ENCODE peak calls at places on chromosomes 12 and 14, in six cellular contexts. One of them, this sample, is unnamed. For H3K4me1 and H3K36me3, the result is how much of the 10 kb centered on the place peaks cover.

GRCh38 chr12:12943589-12944260 is 8.2 kb downstream of the GPRC5D start:
- DNase-seq in HCT116: no peak
- DNase-seq in CD4-positive, CD25-positive, alpha-beta regulatory T cell: no peak
- DNase-seq in aorta: no peak
- DNase-seq in esophagus squamous epithelium: no peak
- DNase-seq in tibial artery: no peak
- DNase-seq in this sample: no peak

GRCh38 chr12:56709759-56710376 is 15.2 kb downstream of the NACA start:
- DNase-seq in HCT116: no peak
- DNase-seq in CD4-positive, CD25-positive, alpha-beta regulatory T cell: no peak
- DNase-seq in aorta: peak
- DNase-seq in esophagus squamous epithelium: no peak
- DNase-seq in tibial artery: peak
- DNase-seq in this sample: no peak

GRCh38 chr12:124745891-124746570 is 117.6 kb downstream of the SCARB1 start:
- DNase-seq in HCT116: peak
- DNase-seq in CD4-positive, CD25-positive, alpha-beta regulatory T cell: no peak
- DNase-seq in aorta: peak
- DNase-seq in esophagus squamous epithelium: no peak
- DNase-seq in tibial artery: peak
- DNase-seq in this sample: peak

GRCh38 chr14:68563256-68564131 is 229.4 kb downstream of the ZFP36L1 start:
- DNase-seq in HCT116: no peak
- DNase-seq in CD4-positive, CD25-positive, alpha-beta regulatory T cell: no peak
- DNase-seq in aorta: no peak
- DNase-seq in esophagus squamous epithelium: no peak
- DNase-seq in tibial artery: peak
- DNase-seq in this sample: no peak

GRCh38 chr14:69079188-69079742 is 73.7 kb downstream of the DCAF5 start:
- DNase-seq in HCT116: no peak
- DNase-seq in CD4-positive, CD25-positive, alpha-beta regulatory T cell: no peak
- DNase-seq in aorta: no peak
- DNase-seq in esophagus squamous epithelium: no peak
- DNase-seq in tibial artery: no peak
- DNase-seq in this sample: no peak

GRCh38 chr14:33611405-33612183 is 339.3 kb downstream of the EGLN3 start:
- DNase-seq in HCT116: no peak
- DNase-seq in CD4-positive, CD25-positive, alpha-beta regulatory T cell: no peak
- DNase-seq in aorta: no peak
- DNase-seq in esophagus squamous epithelium: no peak
- DNase-seq in tibial artery: no peak
- DNase-seq in this sample: no peak

GRCh38 chr12:49887536-49888401 is 15.9 kb downstream of the FAIM2 start:
- DNase-seq in HCT116: no peak
- DNase-seq in CD4-positive, CD25-positive, alpha-beta regulatory T cell: no peak
- DNase-seq in aorta: no peak
- DNase-seq in esophagus squamous epithelium: no peak
- DNase-seq in tibial artery: no peak
- DNase-seq in this sample: no peak

GRCh38 chr12:123004287-123004686 is 23.8 kb downstream of the ARL6IP4 start:
- DNase-seq in HCT116: no peak
- DNase-seq in CD4-positive, CD25-positive, alpha-beta regulatory T cell: no peak
- DNase-seq in aorta: no peak
- DNase-seq in esophagus squamous epithelium: no peak
- DNase-seq in tibial artery: no peak
- DNase-seq in this sample: no peak

GRCh38 chr12:52058631-52059324 is 7.5 kb downstream of the NR4A1 start:
- DNase-seq in HCT116: no peak
- DNase-seq in CD4-positive, CD25-positive, alpha-beta regulatory T cell: no peak
- DNase-seq in aorta: peak
- DNase-seq in esophagus squamous epithelium: no peak
- DNase-seq in tibial artery: no peak
- DNase-seq in this sample: no peak

GRCh38 chr12:74339211-74339610 is 198.4 kb upstream of the ATXN7L3B start:
- DNase-seq in HCT116: no peak
- DNase-seq in CD4-positive, CD25-positive, alpha-beta regulatory T cell: no peak
- DNase-seq in aorta: no peak
- DNase-seq in esophagus squamous epithelium: no peak
- DNase-seq in tibial artery: no peak
- DNase-seq in this sample: no peak

GRCh38 chr14:81033841-81034240 is 78.4 kb downstream of the TSHR start:
- DNase-seq in HCT116: no peak
- DNase-seq in CD4-positive, CD25-positive, alpha-beta regulatory T cell: no peak
- DNase-seq in aorta: no peak
- DNase-seq in esophagus squamous epithelium: no peak
- DNase-seq in tibial artery: no peak
- DNase-seq in this sample: no peak

GRCh38 chr12:13028825-13029570 is 15.2 kb upstream of the FAM234B start:
- DNase-seq in HCT116: no peak
- DNase-seq in CD4-positive, CD25-positive, alpha-beta regulatory T cell: no peak
- DNase-seq in aorta: no peak
- DNase-seq in esophagus squamous epithelium: no peak
- DNase-seq in tibial artery: no peak
- DNase-seq in this sample: no peak

GRCh38 chr12:12202105-12202504 is 64.7 kb downstream of the LRP6 start:
- DNase-seq in HCT116: no peak
- DNase-seq in CD4-positive, CD25-positive, alpha-beta regulatory T cell: no peak
- DNase-seq in aorta: no peak
- DNase-seq in esophagus squamous epithelium: no peak
- DNase-seq in tibial artery: no peak
- DNase-seq in this sample: no peak

GRCh38 chr12:70815866-70816470 is 104.6 kb downstream of the PTPRR start:
- DNase-seq in HCT116: no peak
- DNase-seq in CD4-positive, CD25-positive, alpha-beta regulatory T cell: no peak
- DNase-seq in aorta: no peak
- DNase-seq in esophagus squamous epithelium: no peak
- DNase-seq in tibial artery: no peak
- DNase-seq in this sample: no peak

GRCh38 chr14:69044965-69045555 is 66.0 kb upstream of the ACTN1 start:
- DNase-seq in HCT116: no peak
- DNase-seq in CD4-positive, CD25-positive, alpha-beta regulatory T cell: no peak
- DNase-seq in aorta: peak
- DNase-seq in esophagus squamous epithelium: no peak
- DNase-seq in tibial artery: peak
- DNase-seq in this sample: peak

GRCh38 chr14:93712838-93713724 is 75.2 kb downstream of the PRIMA1 start:
- DNase-seq in HCT116: no peak
- DNase-seq in CD4-positive, CD25-positive, alpha-beta regulatory T cell: no peak
- DNase-seq in aorta: no peak
- DNase-seq in esophagus squamous epithelium: no peak
- DNase-seq in tibial artery: peak
- DNase-seq in this sample: no peak

GRCh38 chr12:114041590-114041989 is 75.5 kb upstream of the RBM19 start:
- DNase-seq in HCT116: no peak
- DNase-seq in CD4-positive, CD25-positive, alpha-beta regulatory T cell: no peak
- DNase-seq in aorta: no peak
- DNase-seq in esophagus squamous epithelium: no peak
- DNase-seq in tibial artery: no peak
- DNase-seq in this sample: no peak

GRCh38 chr14:45716506-45716905 is 463.5 kb upstream of the MIS18BP1 start:
- DNase-seq in HCT116: no peak
- DNase-seq in CD4-positive, CD25-positive, alpha-beta regulatory T cell: no peak
- DNase-seq in aorta: no peak
- DNase-seq in esophagus squamous epithelium: no peak
- DNase-seq in tibial artery: no peak
- DNase-seq in this sample: no peak

GRCh38 chr12:4610481-4610880 is 38.4 kb downstream of the AKAP3 start:
- DNase-seq in HCT116: no peak
- DNase-seq in CD4-positive, CD25-positive, alpha-beta regulatory T cell: no peak
- DNase-seq in aorta: no peak
- DNase-seq in esophagus squamous epithelium: no peak
- DNase-seq in tibial artery: no peak
- DNase-seq in this sample: no peak

GRCh38 chr12:60494249-60494648 is 898.4 kb downstream of the SLC16A7 start:
- DNase-seq in HCT116: peak
- DNase-seq in CD4-positive, CD25-positive, alpha-beta regulatory T cell: no peak
- DNase-seq in aorta: no peak
- DNase-seq in esophagus squamous epithelium: no peak
- DNase-seq in tibial artery: no peak
- DNase-seq in this sample: no peak

GRCh38 chr12:40106655-40107054 is 774 bp upstream of the SLC2A13 start:
- DNase-seq in HCT116: no peak
- DNase-seq in CD4-positive, CD25-positive, alpha-beta regulatory T cell: no peak
- DNase-seq in aorta: no peak
- DNase-seq in esophagus squamous epithelium: no peak
- DNase-seq in tibial artery: no peak
- DNase-seq in this sample: no peak

GRCh38 chr12:25972783-25973182 is 14.3 kb downstream of the RASSF8 start:
- DNase-seq in HCT116: no peak
- DNase-seq in CD4-positive, CD25-positive, alpha-beta regulatory T cell: no peak
- DNase-seq in aorta: no peak
- DNase-seq in esophagus squamous epithelium: no peak
- DNase-seq in tibial artery: no peak
- DNase-seq in this sample: no peak

GRCh38 chr12:56574210-56574609 is 52.6 kb downstream of the RBMS2 start:
- DNase-seq in HCT116: no peak
- DNase-seq in CD4-positive, CD25-positive, alpha-beta regulatory T cell: no peak
- DNase-seq in aorta: no peak
- DNase-seq in esophagus squamous epithelium: no peak
- DNase-seq in tibial artery: no peak
- DNase-seq in this sample: no peak

DNA sequence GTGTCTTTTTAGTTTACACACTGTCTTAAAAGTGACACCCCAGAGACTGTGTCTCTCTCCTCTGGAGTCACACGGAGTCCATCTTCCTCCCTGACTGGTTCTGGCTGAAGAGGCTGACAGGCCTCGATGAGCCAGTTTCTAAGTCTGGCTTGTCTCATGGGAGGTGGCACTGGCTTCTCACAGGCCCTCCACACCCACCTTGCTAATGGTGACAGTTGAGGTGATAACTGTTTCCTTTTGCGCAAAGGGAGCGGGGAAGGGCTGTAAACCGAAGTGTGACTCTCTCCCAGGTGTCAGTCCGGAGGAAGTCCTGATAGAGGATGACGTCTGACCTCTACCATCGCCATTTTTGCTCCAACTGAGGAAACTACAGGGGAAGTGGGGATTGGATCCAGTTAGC is 30.2 kb downstream of the KCTD10 start:
- DNase-seq in HCT116: no peak
- DNase-seq in CD4-positive, CD25-positive, alpha-beta regulatory T cell: no peak
- DNase-seq in aorta: no peak
- DNase-seq in esophagus squamous epithelium: no peak
- DNase-seq in tibial artery: no peak
- DNase-seq in this sample: no peak
- H3K4me1 ChIP-seq in HCT116: under half
- H3K4me1 ChIP-seq in CD4-positive, CD25-positive, alpha-beta regulatory T cell: under half
- H3K4me1 ChIP-seq in aorta: under half
- H3K4me1 ChIP-seq in esophagus squamous epithelium: under half
- H3K4me1 ChIP-seq in tibial artery: under half
- H3K4me1 ChIP-seq in this sample: under half

GRCh38 chr14:100333867-100334266 is 10.7 kb downstream of the SLC25A47 start:
- DNase-seq in HCT116: no peak
- DNase-seq in CD4-positive, CD25-positive, alpha-beta regulatory T cell: no peak
- DNase-seq in aorta: peak
- DNase-seq in esophagus squamous epithelium: no peak
- DNase-seq in tibial artery: no peak
- DNase-seq in this sample: no peak
- H3K36me3 ChIP-seq in HCT116: under half
- H3K36me3 ChIP-seq in CD4-positive, CD25-positive, alpha-beta regulatory T cell: under half
- H3K36me3 ChIP-seq in aorta: under half
- H3K36me3 ChIP-seq in esophagus squamous epithelium: under half
- H3K36me3 ChIP-seq in tibial artery: under half
- H3K36me3 ChIP-seq in this sample: half or more

GRCh38 chr14:78043349-78043748 is 126.8 kb upstream of the NRXN3 start:
- DNase-seq in HCT116: no peak
- DNase-seq in CD4-positive, CD25-positive, alpha-beta regulatory T cell: no peak
- DNase-seq in aorta: no peak
- DNase-seq in esophagus squamous epithelium: no peak
- DNase-seq in tibial artery: no peak
- DNase-seq in this sample: no peak

GRCh38 chr14:78048120-78048519 is 122.1 kb upstream of the NRXN3 start:
- DNase-seq in HCT116: no peak
- DNase-seq in CD4-positive, CD25-positive, alpha-beta regulatory T cell: no peak
- DNase-seq in aorta: no peak
- DNase-seq in esophagus squamous epithelium: no peak
- DNase-seq in tibial artery: no peak
- DNase-seq in this sample: no peak
- H3K4me1 ChIP-seq in HCT116: under half
- H3K4me1 ChIP-seq in CD4-positive, CD25-positive, alpha-beta regulatory T cell: under half
- H3K4me1 ChIP-seq in aorta: under half
- H3K4me1 ChIP-seq in esophagus squamous epithelium: under half
- H3K4me1 ChIP-seq in tibial artery: under half
- H3K4me1 ChIP-seq in this sample: under half

GRCh38 chr14:76205708-76206107 is 54.0 kb downstream of the GPATCH2L start:
- DNase-seq in HCT116: no peak
- DNase-seq in CD4-positive, CD25-positive, alpha-beta regulatory T cell: no peak
- DNase-seq in aorta: no peak
- DNase-seq in esophagus squamous epithelium: no peak
- DNase-seq in tibial artery: no peak
- DNase-seq in this sample: no peak

GRCh38 chr14:76204436-76205230 is 52.9 kb downstream of the GPATCH2L start:
- DNase-seq in HCT116: no peak
- DNase-seq in CD4-positive, CD25-positive, alpha-beta regulatory T cell: no peak
- DNase-seq in aorta: no peak
- DNase-seq in esophagus squamous epithelium: no peak
- DNase-seq in tibial artery: no peak
- DNase-seq in this sample: no peak

GRCh38 chr14:76201162-76201561 is 49.4 kb downstream of the GPATCH2L start:
- DNase-seq in HCT116: no peak
- DNase-seq in CD4-positive, CD25-positive, alpha-beta regulatory T cell: no peak
- DNase-seq in aorta: no peak
- DNase-seq in esophagus squamous epithelium: no peak
- DNase-seq in tibial artery: no peak
- DNase-seq in this sample: no peak

GRCh38 chr14:76208340-76208739 is 56.6 kb downstream of the GPATCH2L start:
- DNase-seq in HCT116: no peak
- DNase-seq in CD4-positive, CD25-positive, alpha-beta regulatory T cell: no peak
- DNase-seq in aorta: no peak
- DNase-seq in esophagus squamous epithelium: no peak
- DNase-seq in tibial artery: no peak
- DNase-seq in this sample: no peak

DNA sequence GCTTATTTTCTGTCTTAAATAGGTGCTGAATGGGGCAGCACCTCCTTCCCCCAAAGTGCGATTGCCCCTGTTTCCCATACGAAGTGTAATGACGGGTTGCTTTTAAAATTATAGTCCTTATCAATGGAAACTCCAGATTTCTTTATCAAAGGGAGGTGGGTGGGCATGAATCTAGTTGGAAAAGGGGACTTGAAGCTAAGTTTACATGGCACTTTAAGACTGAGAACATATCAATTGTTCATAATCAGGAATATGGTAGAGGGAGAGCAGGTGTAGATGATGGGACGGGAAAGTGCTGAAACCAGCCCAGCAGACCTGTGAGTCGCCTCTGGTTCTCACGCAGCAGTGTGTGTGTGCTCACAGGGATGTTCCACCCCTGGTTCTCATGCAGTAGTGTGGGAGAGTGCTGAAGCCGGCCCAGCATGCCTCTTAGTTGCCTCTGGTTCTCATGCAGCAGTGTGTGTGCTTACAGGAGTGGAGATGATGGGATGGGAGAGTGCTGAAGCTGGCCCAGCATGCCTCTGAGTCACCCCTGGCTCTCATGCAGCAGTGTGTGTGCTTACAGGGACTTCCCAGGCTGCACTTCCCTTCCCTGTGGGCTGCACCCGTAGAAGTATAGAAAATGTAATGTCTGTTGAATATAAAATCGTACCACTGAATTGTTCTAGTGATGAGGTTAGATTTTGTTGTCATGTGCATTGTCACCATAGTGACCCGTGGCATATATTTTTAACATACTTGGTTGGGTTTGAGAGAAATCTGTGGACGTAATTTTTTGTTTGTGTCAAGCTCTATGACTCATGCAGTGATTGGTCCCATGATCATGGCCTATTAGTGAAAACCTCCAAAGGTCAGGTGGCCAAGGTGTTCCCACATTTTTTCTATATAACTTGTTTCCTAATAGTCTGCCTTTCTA is 51.6 kb downstream of the GPATCH2L start:
- DNase-seq in HCT116: no peak
- DNase-seq in CD4-positive, CD25-positive, alpha-beta regulatory T cell: no peak
- DNase-seq in aorta: peak
- DNase-seq in esophagus squamous epithelium: no peak
- DNase-seq in tibial artery: no peak
- DNase-seq in this sample: no peak
- H3K36me3 ChIP-seq in HCT116: under half
- H3K36me3 ChIP-seq in CD4-positive, CD25-positive, alpha-beta regulatory T cell: under half
- H3K36me3 ChIP-seq in aorta: under half
- H3K36me3 ChIP-seq in esophagus squamous epithelium: under half
- H3K36me3 ChIP-seq in tibial artery: under half
- H3K36me3 ChIP-seq in this sample: half or more